ENCODE peak calls at places on chromosomes 7 and 10, in four cellular contexts. S is GM12878, D is H1, G is HepG2. Y is an unnamed sample.

GRCh38 chr10:60981012-60981411 is 37.0 kb upstream of the RHOBTB1 start:
- DNase-seq in D (no peak), S (no peak), G (no peak), Y (no peak)

GRCh38 chr7:135204271-135204872 is 7.0 kb downstream of the WDR91 start:
- DNase-seq in G (no peak), D (no peak), S (no peak), Y (no peak)

GRCh38 chr7:142878315-142878714 is 7.2 kb downstream of the TRPV6 start:
- DNase-seq in S (no peak), D (no peak), G (no peak), Y (no peak)

GRCh38 chr10:113982745-113983144 is 60.9 kb upstream of the ADRB1 start:
- DNase-seq in D (no peak), S (no peak), G (no peak), Y (no peak)

GRCh38 chr10:15280974-15281373 is 90.1 kb downstream of the FAM171A1 start:
- DNase-seq in G (no peak), S (no peak), D (no peak), Y (no peak)

GRCh38 chr7:26091933-26092332 is 60.1 kb upstream of the NFE2L3 start:
- DNase-seq in G (no peak), S (no peak), D (no peak), Y (peak)

GRCh38 chr7:102457352-102457924 is 7.2 kb downstream of the ALKBH4 start:
- DNase-seq in D (no peak), G (no peak), S (no peak), Y (no peak)

GRCh38 chr7:5420108-5420840 is 3.4 kb downstream of the TNRC18 start:
- DNase-seq in G (no peak), D (no peak), S (no peak), Y (no peak)

GRCh38 chr7:95457947-95458346 is 23.1 kb upstream of the PON2 start:
- DNase-seq in G (no peak), D (no peak), S (no peak), Y (no peak)

GRCh38 chr7:81645435-81645834 is 124.4 kb downstream of the HGF start:
- DNase-seq in G (no peak), S (no peak), D (no peak), Y (no peak)

DNA sequence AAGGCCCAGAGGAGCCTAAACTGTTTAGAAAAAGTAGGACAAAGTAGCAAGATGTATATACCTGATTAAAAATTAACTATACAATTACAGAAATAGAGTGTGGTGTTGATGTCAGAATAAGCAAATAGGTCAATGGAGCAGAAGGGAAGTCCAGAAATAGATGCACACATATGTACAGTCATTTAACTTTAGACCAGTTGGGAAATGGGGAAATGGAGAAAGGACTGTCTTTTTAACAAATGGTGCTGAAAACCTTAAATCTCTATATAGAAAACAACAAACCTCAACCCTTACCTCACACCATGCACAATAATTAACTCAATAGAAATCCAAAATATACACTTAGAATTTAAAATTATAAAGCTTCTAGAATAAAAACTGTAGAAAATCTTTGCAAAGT is 72.2 kb downstream of the CH25H start:
- DNase-seq in D (no peak), S (peak), G (no peak), Y (no peak)
- TF ChIP-seq HDAC6 in D (no peak), S (no peak), G (no peak), Y (no peak)

GRCh38 chr10:9579110-9579705 is 1438.5 kb upstream of the CELF2 start:
- DNase-seq in S (no peak), G (no peak), D (no peak), Y (no peak)
- TF ChIP-seq TAF1 in S (no peak), G (no peak), D (no peak), Y (no peak)

GRCh38 chr10:93491589-93492121 is 4.8 kb upstream of the CEP55 start:
- DNase-seq in D (no peak), S (no peak), G (no peak), Y (no peak)

GRCh38 chr10:93494494-93494893 is 1.9 kb upstream of the CEP55 start:
- DNase-seq in S (no peak), D (no peak), G (no peak), Y (no peak)

GRCh38 chr10:93493162-93493561 is 3.2 kb upstream of the CEP55 start:
- DNase-seq in S (no peak), G (peak), D (no peak), Y (no peak)

GRCh38 chr10:93485690-93486089 is 3.6 kb upstream of the MYOF start:
- DNase-seq in D (no peak), S (no peak), G (no peak), Y (no peak)

GRCh38 chr10:93488956-93489528 is 6.9 kb upstream of the MYOF start:
- DNase-seq in S (no peak), D (no peak), G (no peak), Y (no peak)
- TF ChIP-seq HDAC6 in S (no peak), D (no peak), G (no peak), Y (no peak)

GRCh38 chr7:28151965-28152364 is 28.6 kb downstream of the JAZF1 start:
- DNase-seq in S (peak), D (no peak), G (no peak), Y (no peak)

GRCh38 chr7:28152594-28152993 is 28.0 kb downstream of the JAZF1 start:
- DNase-seq in G (no peak), D (no peak), S (no peak), Y (no peak)

GRCh38 chr7:28145090-28145626 is 35.4 kb downstream of the JAZF1 start:
- DNase-seq in D (no peak), G (no peak), S (no peak), Y (no peak)

GRCh38 chr7:28145931-28146330 is 34.7 kb downstream of the JAZF1 start:
- DNase-seq in G (no peak), D (no peak), S (no peak), Y (no peak)

GRCh38 chr7:28149291-28150101 is 31.1 kb downstream of the JAZF1 start:
- DNase-seq in S (peak), D (no peak), G (no peak), Y (no peak)
- TF ChIP-seq TAF1 in S (no peak), D (no peak), G (no peak), Y (no peak)

GRCh38 chr7:6705959-6706665 is 635 bp downstream of the ZNF12 start:
- DNase-seq in S (no peak), D (no peak), G (peak), Y (peak)
- TF ChIP-seq HDAC6 in S (no peak), D (no peak), G (no peak), Y (no peak)

DNA sequence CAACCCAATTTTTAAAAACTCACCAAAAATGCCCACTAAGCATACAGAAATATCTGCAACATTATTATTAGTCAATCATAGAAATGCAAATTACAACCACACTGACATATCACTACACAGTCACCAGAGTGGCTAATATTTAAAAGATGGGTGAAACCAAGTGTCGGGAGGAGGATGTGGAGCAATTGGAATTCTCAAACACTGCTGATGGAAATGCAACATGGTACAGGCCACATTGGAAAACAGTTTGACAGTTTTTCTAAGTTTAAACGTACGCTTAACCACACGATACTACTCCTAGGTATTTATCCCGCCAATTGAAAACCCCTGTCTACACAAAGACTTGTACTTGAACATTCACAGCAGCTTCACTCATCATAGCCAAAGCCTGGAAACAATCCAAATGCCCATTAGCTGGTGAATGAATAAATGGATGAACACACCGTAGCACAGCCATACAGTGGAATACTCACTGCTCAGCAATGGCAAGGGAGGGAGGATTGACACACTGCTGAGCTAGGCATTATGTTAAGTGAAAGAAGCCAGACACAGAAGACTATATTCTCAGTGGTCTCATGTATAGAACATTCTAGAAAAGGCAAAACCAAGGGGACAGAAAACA is 16.3 kb downstream of the GCK start:
- DNase-seq in D (no peak), G (no peak), S (no peak), Y (no peak)
- TF ChIP-seq TAF1 in D (no peak), G (no peak), S (no peak), Y (no peak)

GRCh38 chr10:79555910-79556309 is 4.3 kb downstream of the SFTPA2 start:
- DNase-seq in S (no peak), D (no peak), G (no peak), Y (no peak)

GRCh38 chr10:79561257-79561656 is 1.1 kb upstream of the SFTPA2 start:
- DNase-seq in G (no peak), S (no peak), D (no peak), Y (no peak)

GRCh38 chr10:79559726-79560125 is 481 bp downstream of the SFTPA2 start:
- DNase-seq in S (no peak), G (no peak), D (no peak), Y (no peak)

GRCh38 chr10:79562135-79562756 is 2.0 kb upstream of the SFTPA2 start:
- DNase-seq in S (no peak), D (peak), G (peak), Y (peak)

GRCh38 chr10:79560160-79560709 is at the start of gene SFTPA2:
- DNase-seq in G (no peak), D (no peak), S (no peak), Y (no peak)
- TF ChIP-seq HDAC6 in G (no peak), D (no peak), S (no peak), Y (no peak)